ENCODE peak calls at places on chromosomes 12 and 14, in five cellular contexts. P is HepG2, L is H1, Y is GM12878, Q is K562. I is an unnamed sample.
A peak's percentile ranks its signal among the peaks of the same experiment; 100 is the strongest.

GRCh38 chr12:58009355-58009754 is 68.0 kb downstream of the ATP23 start:
- DNase-seq in P (no peak), L (no peak), Y (no peak), Q (no peak), I (no peak)

GRCh38 chr12:65055874-65056273 is 65.2 kb downstream of the WIF1 start:
- DNase-seq in P (no peak), L (peak; percentile 39), Y (no peak), Q (no peak), I (no peak)

GRCh38 chr14:61406198-61406597 is 84.8 kb downstream of the PRKCH start:
- DNase-seq in P (no peak), L (no peak), Y (no peak), Q (no peak), I (no peak)

GRCh38 chr12:75842119-75842518 is 189.5 kb downstream of the PHLDA1 start:
- DNase-seq in P (no peak), L (no peak), Y (no peak), Q (no peak), I (no peak)

GRCh38 chr12:24850486-24850885 is 98.4 kb downstream of the BCAT1 start:
- DNase-seq in P (no peak), L (no peak), Y (no peak), Q (no peak), I (no peak)

GRCh38 chr14:59190372-59190771 is 1.9 kb downstream of the DAAM1 start:
- DNase-seq in P (peak; percentile 24), L (no peak), Y (no peak), Q (peak; percentile 32), I (no peak)

GRCh38 chr12:104415308-104415980 is 41.3 kb upstream of the CHST11 start:
- DNase-seq in P (no peak), L (no peak), Y (no peak), Q (no peak), I (no peak)

GRCh38 chr14:22871962-22872832 is 657 bp downstream of the LRP10 start:
- DNase-seq in P (peak; percentile 84), L (no peak), Y (no peak), Q (peak; percentile 93), I (peak; percentile 64)

GRCh38 chr14:93115920-93116675 is at the start of gene ITPK1:
- DNase-seq in P (peak; percentile 24), L (no peak), Y (no peak), Q (peak; percentile 66), I (no peak)

GRCh38 chr14:36293824-36294223 is 26.6 kb downstream of the MBIP start:
- DNase-seq in P (peak; percentile 30), L (no peak), Y (no peak), Q (no peak), I (no peak)

GRCh38 chr14:95689441-95689840 is 3.2 kb downstream of the TCL1B start:
- DNase-seq in P (no peak), L (no peak), Y (no peak), Q (no peak), I (no peak)

GRCh38 chr14:95695051-95695450 is 8.8 kb downstream of the TCL1B start:
- DNase-seq in P (no peak), L (no peak), Y (no peak), Q (no peak), I (no peak)

GRCh38 chr14:95690815-95691214 is 4.6 kb downstream of the TCL1B start:
- DNase-seq in P (no peak), L (no peak), Y (no peak), Q (no peak), I (no peak)

GRCh38 chr14:95692109-95692508 is 5.9 kb downstream of the TCL1B start:
- DNase-seq in P (no peak), L (no peak), Y (no peak), Q (no peak), I (no peak)

GRCh38 chr14:95691591-95691990 is 5.4 kb downstream of the TCL1B start:
- DNase-seq in P (no peak), L (no peak), Y (no peak), Q (no peak), I (no peak)
- TF ChIP-seq CEBPB in P (no peak), L (no peak), Y (no peak), Q (no peak), I (no peak)

GRCh38 chr14:63710497-63710896 is 17.4 kb downstream of the SGPP1 start:
- DNase-seq in P (no peak), L (no peak), Y (no peak), Q (no peak), I (no peak)

GRCh38 chr14:63707216-63707615 is 20.6 kb downstream of the SGPP1 start:
- DNase-seq in P (no peak), L (no peak), Y (no peak), Q (no peak), I (no peak)

GRCh38 chr14:63701614-63702291 is 26.1 kb downstream of the SGPP1 start:
- DNase-seq in P (no peak), L (no peak), Y (no peak), Q (peak; percentile 31), I (no peak)

GRCh38 chr14:63705561-63706070 is 22.2 kb downstream of the SGPP1 start:
- DNase-seq in P (no peak), L (no peak), Y (peak; percentile 71), Q (no peak), I (no peak)
- TF ChIP-seq SIN3A in P (no peak), L (no peak), Y (no peak), Q (no peak), I (no peak)

DNA sequence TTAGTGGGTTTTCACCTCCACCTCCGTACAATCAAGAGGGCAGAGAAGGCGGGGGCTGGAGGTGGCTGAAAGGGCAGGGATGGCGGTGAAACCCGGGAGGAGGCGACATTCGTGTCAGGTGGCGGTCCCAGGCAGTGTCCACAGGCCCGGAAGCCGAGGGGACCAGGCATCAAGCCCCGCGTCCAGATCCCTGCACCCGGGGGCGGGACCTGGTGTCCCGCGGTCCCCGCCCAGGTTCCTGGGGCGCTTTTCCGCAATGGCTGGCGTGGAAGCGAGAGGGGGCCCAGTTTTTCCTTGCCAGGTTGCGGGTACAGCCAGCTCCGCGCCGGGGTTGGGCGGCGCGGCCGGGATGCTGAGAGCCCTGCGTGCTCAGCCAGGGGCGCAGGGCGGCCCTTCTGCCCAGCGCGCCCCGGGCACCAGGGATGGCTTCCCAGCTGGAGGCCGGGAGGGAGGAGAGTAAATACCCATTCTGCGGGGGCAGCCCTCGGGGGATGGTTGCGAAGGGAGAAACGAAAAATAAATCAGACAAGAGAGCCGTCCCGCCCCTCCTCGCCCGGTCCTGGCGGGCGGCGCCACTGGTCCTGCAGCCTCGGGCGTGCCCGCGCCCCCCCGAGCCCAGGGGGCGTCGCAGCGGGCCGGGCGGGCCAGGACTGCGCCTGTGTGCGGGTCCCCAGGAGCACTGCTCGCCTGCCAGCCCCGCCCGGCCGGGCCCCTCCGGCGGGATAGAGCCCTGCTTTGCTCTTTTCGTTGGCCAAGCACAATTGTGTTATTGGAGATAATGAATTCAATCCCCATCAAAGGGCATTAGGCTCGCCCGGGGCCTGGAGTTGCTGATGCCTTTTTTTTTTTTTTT is 11.5 kb downstream of the FOXA1 start:
- DNase-seq in P (peak; percentile 54), L (no peak), Y (no peak), Q (no peak), I (no peak)
- H3K4me3 ChIP-seq in P (peak overlapping the region; percentile 70), L (peak overlapping the region; percentile 24), Y (no peak overlapping the region), Q (no peak overlapping the region), I (peak overlapping the region; percentile 54)

GRCh38 chr14:34355584-34356266 is 106.3 kb downstream of the SPTSSA start:
- DNase-seq in P (peak; percentile 45), L (no peak), Y (no peak), Q (peak; percentile 12), I (no peak)
- TF ChIP-seq CEBPB in P (peak; percentile 50), L (no peak), Y (no peak), Q (peak; percentile 47), I (no peak)

GRCh38 chr14:74217672-74218448 is 21.4 kb upstream of the VSX2 start:
- DNase-seq in P (peak; percentile 28), L (peak; percentile 67), Y (no peak), Q (peak; percentile 78), I (peak; percentile 47)
- TF ChIP-seq SIN3A in P (no peak), L (no peak), Y (no peak), Q (no peak), I (no peak)

I was measured in HCT116.